ENCODE peak calls at places on chromosomes 7 and 10, in ten cellular contexts. I is fibroblast of pulmonary artery, W is hepatocyte, A is epithelial cell of esophagus, O is heart right ventricle, E is uterus, N is thoracic aorta, B is cardiac fibroblast, G is tibial artery, Z is neural crest cell. R is an unnamed sample.

GRCh38 chr7:140121321-140121720 is 55.5 kb downstream of the KDM7A start:
- DNase-seq in I (no peak), W (no peak), A (no peak), O (no peak), E (no peak), N (no peak), B (peak; percentile 3), G (no peak), Z (no peak), R (no peak)

GRCh38 chr7:14698239-14698638 is 204.3 kb downstream of the DGKB start:
- DNase-seq in I (peak; percentile 25), W (no peak), A (no peak), O (no peak), E (no peak), N (no peak), B (peak; percentile 6), G (no peak), Z (no peak), R (no peak)

GRCh38 chr7:21568762-21569161 is 25.9 kb downstream of the DNAH11 start:
- DNase-seq in I (peak; percentile 15), W (peak; percentile 12), A (no peak), O (no peak), E (no peak), N (no peak), B (no peak), G (no peak), Z (no peak), R (no peak)

GRCh38 chr10:5956146-5956914 is 21.0 kb downstream of the IL15RA start:
- DNase-seq in I (no peak), W (no peak), A (no peak), O (no peak), E (peak; percentile 10), N (no peak), B (no peak), G (no peak), Z (no peak), R (no peak)

GRCh38 chr7:88020953-88021650 is 87.1 kb downstream of the ADAM22 start:
- DNase-seq in I (peak; percentile 14), W (no peak), A (no peak), O (no peak), E (no peak), N (no peak), B (peak; percentile 3), G (no peak), Z (no peak), R (no peak)

GRCh38 chr7:23852135-23852534 is 142.1 kb downstream of the STK31 start:
- DNase-seq in I (peak; percentile 10), W (no peak), A (no peak), O (no peak), E (no peak), N (no peak), B (peak; percentile 5), G (no peak), Z (no peak), R (no peak)

GRCh38 chr10:103353281-103353680 is 2.3 kb upstream of the PCGF6 start:
- DNase-seq in I (no peak), W (no peak), A (peak; percentile 8), O (no peak), E (no peak), N (no peak), B (no peak), G (no peak), Z (no peak), R (no peak)

GRCh38 chr10:114420811-114421485 is 16.6 kb upstream of the AFAP1L2 start:
- DNase-seq in I (no peak), W (no peak), A (peak; percentile 75), O (no peak), E (no peak), N (no peak), B (no peak), G (no peak), Z (no peak), R (no peak)

GRCh38 chr10:18577823-18578685 is 73.3 kb downstream of the NSUN6 start:
- DNase-seq in I (no peak), W (no peak), A (no peak), O (no peak), E (no peak), N (no peak), B (no peak), G (no peak), Z (no peak), R (no peak)

GRCh38 chr10:18582803-18583202 is 68.6 kb downstream of the NSUN6 start:
- DNase-seq in I (no peak), W (no peak), A (no peak), O (no peak), E (no peak), N (no peak), B (peak; percentile 23), G (no peak), Z (no peak), R (no peak)

DNA sequence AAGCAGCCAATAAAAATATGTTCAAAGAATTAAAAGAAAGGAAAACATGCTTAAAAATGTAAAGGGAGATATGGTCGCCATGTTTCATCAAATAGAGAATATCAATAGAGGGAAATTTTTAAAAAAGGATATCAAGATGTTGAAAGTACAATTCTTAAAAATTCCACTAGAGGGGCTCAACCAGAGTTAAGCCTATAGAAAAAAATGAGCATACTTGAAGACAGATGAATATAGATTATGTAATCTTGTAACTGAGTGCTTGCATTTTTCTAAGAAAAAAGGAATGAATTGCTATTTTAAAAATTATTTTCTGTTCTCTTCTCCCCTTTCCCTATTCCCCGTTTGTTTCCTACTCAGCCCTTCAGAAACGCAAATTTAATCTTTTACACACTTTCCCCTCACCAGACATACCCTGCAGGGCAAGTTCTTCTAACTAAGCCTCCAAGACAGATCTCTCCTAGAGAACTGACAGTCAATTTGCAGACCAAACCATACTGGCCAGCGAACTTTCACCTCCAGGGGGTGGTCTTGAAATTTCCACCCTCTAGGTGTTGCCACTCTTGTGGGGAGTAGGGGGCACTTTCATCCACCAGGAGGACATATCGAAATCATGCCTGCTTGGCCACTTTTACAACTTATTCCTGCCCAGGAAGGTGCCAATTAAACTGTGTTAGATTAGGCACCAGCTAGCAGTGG is 67.7 kb downstream of the NSUN6 start:
- DNase-seq in I (peak; percentile 39), W (no peak), A (no peak), O (no peak), E (no peak), N (no peak), B (peak; percentile 27), G (no peak), Z (no peak), R (no peak)
- TF ChIP-seq CTCF in I (peak; percentile 33), W (peak; percentile 21), A (peak; percentile 6), O (no peak), E (peak; percentile 6), N (peak; percentile 29), B (peak; percentile 27), G (no peak), Z (peak; percentile 57), R (peak; percentile 48)

GRCh38 chr10:97539523-97540200 is 32.9 kb upstream of the ANKRD2 start:
- DNase-seq in I (peak; percentile 94), W (peak; percentile 55), A (peak; percentile 36), O (peak; percentile 49), E (peak; percentile 75), N (no peak), B (peak; percentile 97), G (no peak), Z (no peak), R (no peak)
- TF ChIP-seq CTCF in I (peak; percentile 56), W (no peak), A (peak; percentile 27), O (peak; percentile 29), E (peak; percentile 27), N (no peak), B (peak; percentile 43), G (no peak), Z (no peak), R (no peak)

GRCh38 chr7:50264908-50265307 is 39.6 kb upstream of the IKZF1 start:
- DNase-seq in I (no peak), W (no peak), A (no peak), O (no peak), E (no peak), N (no peak), B (no peak), G (no peak), Z (no peak), R (no peak)

GRCh38 chr7:50268223-50268622 is 36.3 kb upstream of the IKZF1 start:
- DNase-seq in I (no peak), W (no peak), A (no peak), O (no peak), E (no peak), N (no peak), B (no peak), G (no peak), Z (no peak), R (no peak)

GRCh38 chr7:50267525-50268041 is 36.9 kb upstream of the IKZF1 start:
- DNase-seq in I (no peak), W (no peak), A (no peak), O (no peak), E (no peak), N (no peak), B (no peak), G (no peak), Z (no peak), R (no peak)

GRCh38 chr7:50265968-50266694 is 38.4 kb upstream of the IKZF1 start:
- DNase-seq in I (no peak), W (no peak), A (no peak), O (no peak), E (no peak), N (no peak), B (no peak), G (no peak), Z (no peak), R (no peak)

DNA sequence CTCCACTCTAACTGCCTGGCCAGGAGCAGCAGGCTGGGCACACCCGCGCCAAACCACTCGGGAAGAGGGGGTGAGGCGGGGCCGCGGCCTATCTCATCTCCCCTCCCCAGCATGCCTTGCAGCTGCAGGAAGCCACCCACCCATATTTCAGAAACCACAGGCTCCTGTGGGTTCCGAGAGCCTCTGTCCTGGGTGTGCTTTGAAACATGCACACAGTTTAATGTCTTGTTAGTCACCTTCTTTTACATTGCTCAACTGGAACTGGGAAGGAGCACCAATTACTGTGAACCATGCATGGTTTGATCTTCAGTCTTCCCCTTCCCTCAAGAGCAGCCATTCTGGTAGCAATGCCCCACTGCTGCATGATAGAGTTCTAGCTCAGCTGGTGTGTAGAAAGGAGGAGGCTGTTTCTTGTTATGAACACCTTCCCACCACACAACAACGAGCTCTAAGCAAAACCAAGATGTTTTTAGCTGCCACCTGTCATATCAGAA is 37.6 kb upstream of the IKZF1 start:
- DNase-seq in I (no peak), W (no peak), A (no peak), O (no peak), E (no peak), N (no peak), B (no peak), G (no peak), Z (no peak), R (no peak)
- TF ChIP-seq CTCF in I (no peak), W (no peak), A (no peak), O (no peak), E (no peak), N (no peak), B (no peak), G (no peak), Z (no peak), R (no peak)

DNA sequence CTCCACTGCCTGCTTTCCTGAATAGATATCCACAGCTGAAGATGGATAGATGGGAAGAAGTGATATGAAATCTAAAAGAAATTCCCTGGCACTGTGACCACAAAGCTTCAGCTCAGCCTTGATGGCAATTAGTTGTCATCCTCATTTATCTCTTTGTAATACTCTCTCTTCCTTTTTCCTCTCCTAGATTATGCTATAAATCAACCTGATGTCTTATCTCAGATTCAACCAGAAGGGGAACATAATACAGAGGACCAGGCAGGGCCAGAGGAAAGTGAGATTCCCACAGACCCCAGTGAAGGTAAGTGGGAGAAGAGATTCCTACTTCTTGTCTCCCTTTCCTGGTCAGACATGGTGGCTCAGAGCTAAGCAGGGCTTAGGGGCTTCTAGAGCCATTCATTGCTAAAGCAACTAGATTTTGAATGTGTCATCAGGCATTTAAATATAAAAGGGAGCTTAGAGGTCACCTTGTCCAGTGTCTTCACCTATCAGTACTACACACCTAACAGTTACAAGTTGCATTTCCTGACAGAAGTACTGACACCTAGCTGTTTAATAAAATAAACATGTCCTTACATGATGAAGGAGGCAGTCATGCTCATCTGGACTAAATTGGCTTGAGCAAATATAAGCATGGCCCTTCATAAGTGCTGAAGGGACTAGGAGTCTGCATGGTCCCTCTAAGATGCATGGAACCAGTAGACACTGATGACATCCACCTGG is 19.5 kb downstream of the ZNF398 start:
- DNase-seq in I (no peak), W (no peak), A (peak; percentile 63), O (no peak), E (no peak), N (no peak), B (no peak), G (no peak), Z (no peak), R (no peak)
- TF ChIP-seq CTCF in I (no peak), W (no peak), A (no peak), O (no peak), E (no peak), N (no peak), B (no peak), G (no peak), Z (no peak), R (no peak)

R was measured in glutamatergic neuron.